ENCODE peak calls at places on chromosomes 11 and 22, in eight cellular contexts. One of them, this sample, is unnamed.

GRCh38 chr11:57310630-57311086 is 14.1 kb downstream of the TNKS1BP1 start:
- DNase-seq in cardiac muscle cell: peak; percentile 63
- DNase-seq in Peyer's patch: no peak
- DNase-seq in cardiac fibroblast: no peak
- DNase-seq in CD8-positive, alpha-beta T cell: no peak
- DNase-seq in MM.1S: no peak
- DNase-seq in bronchial epithelial cell: no peak
- DNase-seq in kidney epithelial cell: no peak
- DNase-seq in this sample: no peak

GRCh38 chr11:85941380-85941973 is 86.3 kb downstream of the CCDC83 start:
- DNase-seq in cardiac muscle cell: peak; percentile 72
- DNase-seq in Peyer's patch: peak; percentile 59
- DNase-seq in cardiac fibroblast: peak; percentile 84
- DNase-seq in CD8-positive, alpha-beta T cell: no peak
- DNase-seq in MM.1S: peak; percentile 52
- DNase-seq in bronchial epithelial cell: peak; percentile 50
- DNase-seq in kidney epithelial cell: peak; percentile 12
- DNase-seq in this sample: peak; percentile 94

GRCh38 chr11:102420547-102420946 is 32.0 kb downstream of the TMEM123 start:
- DNase-seq in cardiac muscle cell: no peak
- DNase-seq in Peyer's patch: no peak
- DNase-seq in cardiac fibroblast: no peak
- DNase-seq in CD8-positive, alpha-beta T cell: no peak
- DNase-seq in MM.1S: no peak
- DNase-seq in bronchial epithelial cell: no peak
- DNase-seq in kidney epithelial cell: no peak
- DNase-seq in this sample: no peak

GRCh38 chr11:28346209-28346608 is 238.0 kb downstream of the METTL15 start:
- DNase-seq in cardiac muscle cell: no peak
- DNase-seq in Peyer's patch: no peak
- DNase-seq in cardiac fibroblast: no peak
- DNase-seq in CD8-positive, alpha-beta T cell: no peak
- DNase-seq in MM.1S: no peak
- DNase-seq in bronchial epithelial cell: peak; percentile 85
- DNase-seq in kidney epithelial cell: no peak
- DNase-seq in this sample: no peak

GRCh38 chr22:22848364-22848866 is 39.2 kb upstream of the IGLL5 start:
- DNase-seq in cardiac muscle cell: no peak
- DNase-seq in Peyer's patch: peak; percentile 91
- DNase-seq in cardiac fibroblast: peak; percentile 51
- DNase-seq in CD8-positive, alpha-beta T cell: peak; percentile 62
- DNase-seq in MM.1S: peak; percentile 65
- DNase-seq in bronchial epithelial cell: peak; percentile 48
- DNase-seq in kidney epithelial cell: peak; percentile 2
- DNase-seq in this sample: peak; percentile 93

GRCh38 chr11:117823294-117823940 is 1.1 kb downstream of the FXYD2 start:
- DNase-seq in cardiac muscle cell: no peak
- DNase-seq in Peyer's patch: peak; percentile 47
- DNase-seq in cardiac fibroblast: no peak
- DNase-seq in CD8-positive, alpha-beta T cell: no peak
- DNase-seq in MM.1S: no peak
- DNase-seq in bronchial epithelial cell: no peak
- DNase-seq in kidney epithelial cell: no peak
- DNase-seq in this sample: no peak

GRCh38 chr11:42473116-42473515 is 838.7 kb upstream of the API5 start:
- DNase-seq in cardiac muscle cell: no peak
- DNase-seq in Peyer's patch: no peak
- DNase-seq in cardiac fibroblast: no peak
- DNase-seq in CD8-positive, alpha-beta T cell: no peak
- DNase-seq in MM.1S: no peak
- DNase-seq in bronchial epithelial cell: no peak
- DNase-seq in kidney epithelial cell: no peak
- DNase-seq in this sample: no peak

GRCh38 chr22:43630451-43630850 is 181.7 kb downstream of the EFCAB6 start:
- DNase-seq in cardiac muscle cell: no peak
- DNase-seq in Peyer's patch: no peak
- DNase-seq in cardiac fibroblast: no peak
- DNase-seq in CD8-positive, alpha-beta T cell: no peak
- DNase-seq in MM.1S: no peak
- DNase-seq in bronchial epithelial cell: no peak
- DNase-seq in kidney epithelial cell: no peak
- DNase-seq in this sample: no peak

GRCh38 chr22:38112361-38112760 is 1.9 kb upstream of the BAIAP2L2 start:
- DNase-seq in cardiac muscle cell: no peak
- DNase-seq in Peyer's patch: peak; percentile 62
- DNase-seq in cardiac fibroblast: no peak
- DNase-seq in CD8-positive, alpha-beta T cell: no peak
- DNase-seq in MM.1S: no peak
- DNase-seq in bronchial epithelial cell: no peak
- DNase-seq in kidney epithelial cell: no peak
- DNase-seq in this sample: no peak

GRCh38 chr11:35289821-35290220 is 129.5 kb downstream of the SLC1A2 start:
- DNase-seq in cardiac muscle cell: no peak
- DNase-seq in Peyer's patch: no peak
- DNase-seq in cardiac fibroblast: peak; percentile 89
- DNase-seq in CD8-positive, alpha-beta T cell: no peak
- DNase-seq in MM.1S: no peak
- DNase-seq in bronchial epithelial cell: peak; percentile 42
- DNase-seq in kidney epithelial cell: no peak
- DNase-seq in this sample: no peak

GRCh38 chr11:5107285-5107684 is 30.9 kb downstream of the OR52A5 start:
- DNase-seq in cardiac muscle cell: no peak
- DNase-seq in Peyer's patch: no peak
- DNase-seq in cardiac fibroblast: no peak
- DNase-seq in CD8-positive, alpha-beta T cell: no peak
- DNase-seq in MM.1S: no peak
- DNase-seq in bronchial epithelial cell: no peak
- DNase-seq in kidney epithelial cell: no peak
- DNase-seq in this sample: no peak

GRCh38 chr11:107706531-107706930 is 5.3 kb downstream of the SLN start:
- DNase-seq in cardiac muscle cell: no peak
- DNase-seq in Peyer's patch: no peak
- DNase-seq in cardiac fibroblast: peak; percentile 37
- DNase-seq in CD8-positive, alpha-beta T cell: no peak
- DNase-seq in MM.1S: no peak
- DNase-seq in bronchial epithelial cell: no peak
- DNase-seq in kidney epithelial cell: no peak
- DNase-seq in this sample: no peak

GRCh38 chr11:107702723-107703122 is 9.1 kb downstream of the SLN start:
- DNase-seq in cardiac muscle cell: no peak
- DNase-seq in Peyer's patch: no peak
- DNase-seq in cardiac fibroblast: peak; percentile 16
- DNase-seq in CD8-positive, alpha-beta T cell: no peak
- DNase-seq in MM.1S: no peak
- DNase-seq in bronchial epithelial cell: peak; percentile 20
- DNase-seq in kidney epithelial cell: no peak
- DNase-seq in this sample: no peak

GRCh38 chr11:107702109-107702660 is 9.7 kb downstream of the SLN start:
- DNase-seq in cardiac muscle cell: no peak
- DNase-seq in Peyer's patch: no peak
- DNase-seq in cardiac fibroblast: no peak
- DNase-seq in CD8-positive, alpha-beta T cell: no peak
- DNase-seq in MM.1S: no peak
- DNase-seq in bronchial epithelial cell: no peak
- DNase-seq in kidney epithelial cell: no peak
- DNase-seq in this sample: no peak

GRCh38 chr11:107705027-107705426 is 6.8 kb downstream of the SLN start:
- DNase-seq in cardiac muscle cell: no peak
- DNase-seq in Peyer's patch: no peak
- DNase-seq in cardiac fibroblast: peak; percentile 93
- DNase-seq in CD8-positive, alpha-beta T cell: no peak
- DNase-seq in MM.1S: no peak
- DNase-seq in bronchial epithelial cell: peak; percentile 98
- DNase-seq in kidney epithelial cell: peak; percentile 88
- DNase-seq in this sample: no peak

GRCh38 chr11:107704432-107704831 is 7.4 kb downstream of the SLN start:
- DNase-seq in cardiac muscle cell: no peak
- DNase-seq in Peyer's patch: no peak
- DNase-seq in cardiac fibroblast: peak; percentile 75
- DNase-seq in CD8-positive, alpha-beta T cell: no peak
- DNase-seq in MM.1S: no peak
- DNase-seq in bronchial epithelial cell: peak; percentile 66
- DNase-seq in kidney epithelial cell: peak; percentile 54
- DNase-seq in this sample: no peak
- H3K4me3 ChIP-seq in cardiac muscle cell: no peak overlapping the region
- H3K4me3 ChIP-seq in Peyer's patch: no peak overlapping the region
- H3K4me3 ChIP-seq in cardiac fibroblast: no peak overlapping the region
- H3K4me3 ChIP-seq in CD8-positive, alpha-beta T cell: no peak overlapping the region
- H3K4me3 ChIP-seq in MM.1S: no peak overlapping the region
- H3K4me3 ChIP-seq in bronchial epithelial cell: no peak overlapping the region
- H3K4me3 ChIP-seq in kidney epithelial cell: no peak overlapping the region
- H3K4me3 ChIP-seq in this sample: no peak overlapping the region

GRCh38 chr22:19962246-19962908 is 20.8 kb upstream of the TXNRD2 start:
- DNase-seq in cardiac muscle cell: peak; percentile 89
- DNase-seq in Peyer's patch: peak; percentile 88
- DNase-seq in cardiac fibroblast: peak; percentile 75
- DNase-seq in CD8-positive, alpha-beta T cell: no peak
- DNase-seq in MM.1S: peak; percentile 87
- DNase-seq in bronchial epithelial cell: peak; percentile 79
- DNase-seq in kidney epithelial cell: no peak
- DNase-seq in this sample: peak; percentile 94
- H3K4me3 ChIP-seq in cardiac muscle cell: no peak overlapping the region
- H3K4me3 ChIP-seq in Peyer's patch: no peak overlapping the region
- H3K4me3 ChIP-seq in cardiac fibroblast: no peak overlapping the region
- H3K4me3 ChIP-seq in CD8-positive, alpha-beta T cell: no peak overlapping the region
- H3K4me3 ChIP-seq in MM.1S: no peak overlapping the region
- H3K4me3 ChIP-seq in bronchial epithelial cell: peak overlapping the region; percentile 7
- H3K4me3 ChIP-seq in kidney epithelial cell: no peak overlapping the region
- H3K4me3 ChIP-seq in this sample: no peak overlapping the region

GRCh38 chr11:109945626-109946321 is 147.4 kb upstream of the ZC3H12C start:
- DNase-seq in cardiac muscle cell: no peak
- DNase-seq in Peyer's patch: no peak
- DNase-seq in cardiac fibroblast: no peak
- DNase-seq in CD8-positive, alpha-beta T cell: no peak
- DNase-seq in MM.1S: no peak
- DNase-seq in bronchial epithelial cell: no peak
- DNase-seq in kidney epithelial cell: no peak
- DNase-seq in this sample: no peak
- H3K4me3 ChIP-seq in cardiac muscle cell: no peak overlapping the region
- H3K4me3 ChIP-seq in Peyer's patch: no peak overlapping the region
- H3K4me3 ChIP-seq in cardiac fibroblast: no peak overlapping the region
- H3K4me3 ChIP-seq in CD8-positive, alpha-beta T cell: no peak overlapping the region
- H3K4me3 ChIP-seq in MM.1S: peak overlapping the region; percentile 46
- H3K4me3 ChIP-seq in bronchial epithelial cell: no peak overlapping the region
- H3K4me3 ChIP-seq in kidney epithelial cell: no peak overlapping the region
- H3K4me3 ChIP-seq in this sample: peak overlapping the region; percentile 44

DNA sequence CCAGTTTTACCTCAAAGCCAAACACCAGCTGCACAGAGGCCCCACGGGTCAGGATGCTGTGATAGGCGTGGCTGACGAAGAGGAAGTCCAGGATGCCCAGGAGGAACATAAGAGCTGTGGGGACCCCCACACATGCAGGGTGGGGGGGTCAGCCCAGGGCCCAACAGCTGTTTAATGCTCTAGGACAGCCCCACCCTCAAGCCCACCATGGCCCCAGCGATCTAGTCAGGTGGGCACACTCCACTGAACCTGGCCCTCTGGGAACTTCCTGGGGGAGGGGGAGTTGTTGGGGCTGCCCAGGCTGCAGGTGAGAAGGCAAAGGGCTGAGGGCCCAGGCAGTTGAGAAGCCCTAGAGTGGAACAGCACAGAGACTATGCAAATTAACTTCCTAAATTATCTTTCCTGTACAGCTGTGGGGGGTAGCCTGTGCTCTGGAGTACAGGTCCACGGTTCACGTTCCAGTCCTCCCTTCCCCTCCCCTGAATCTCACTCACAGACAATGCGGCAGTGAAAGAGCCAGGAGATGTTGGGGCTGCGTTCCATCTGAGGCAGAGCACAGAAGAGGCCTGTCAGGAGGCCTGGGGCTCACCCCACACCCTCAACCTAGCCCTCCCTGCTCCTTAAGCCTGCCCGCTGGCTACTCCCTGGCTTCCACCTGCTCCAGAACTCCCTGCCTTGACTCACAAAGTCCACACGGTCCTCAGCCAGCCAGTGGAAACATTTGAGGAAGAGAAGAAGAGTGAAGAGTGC is 1.9 kb downstream of the SYVN1 start:
- DNase-seq in cardiac muscle cell: no peak
- DNase-seq in Peyer's patch: peak; percentile 85
- DNase-seq in cardiac fibroblast: no peak
- DNase-seq in CD8-positive, alpha-beta T cell: no peak
- DNase-seq in MM.1S: peak; percentile 87
- DNase-seq in bronchial epithelial cell: no peak
- DNase-seq in kidney epithelial cell: no peak
- DNase-seq in this sample: peak; percentile 97
- H3K4me3 ChIP-seq in cardiac muscle cell: no peak overlapping the region
- H3K4me3 ChIP-seq in Peyer's patch: peak overlapping the region; percentile 84
- H3K4me3 ChIP-seq in cardiac fibroblast: peak overlapping the region; percentile 95
- H3K4me3 ChIP-seq in CD8-positive, alpha-beta T cell: no peak overlapping the region
- H3K4me3 ChIP-seq in MM.1S: peak overlapping the region; percentile 95
- H3K4me3 ChIP-seq in bronchial epithelial cell: no peak overlapping the region
- H3K4me3 ChIP-seq in kidney epithelial cell: no peak overlapping the region
- H3K4me3 ChIP-seq in this sample: peak overlapping the region; percentile 91

DNA sequence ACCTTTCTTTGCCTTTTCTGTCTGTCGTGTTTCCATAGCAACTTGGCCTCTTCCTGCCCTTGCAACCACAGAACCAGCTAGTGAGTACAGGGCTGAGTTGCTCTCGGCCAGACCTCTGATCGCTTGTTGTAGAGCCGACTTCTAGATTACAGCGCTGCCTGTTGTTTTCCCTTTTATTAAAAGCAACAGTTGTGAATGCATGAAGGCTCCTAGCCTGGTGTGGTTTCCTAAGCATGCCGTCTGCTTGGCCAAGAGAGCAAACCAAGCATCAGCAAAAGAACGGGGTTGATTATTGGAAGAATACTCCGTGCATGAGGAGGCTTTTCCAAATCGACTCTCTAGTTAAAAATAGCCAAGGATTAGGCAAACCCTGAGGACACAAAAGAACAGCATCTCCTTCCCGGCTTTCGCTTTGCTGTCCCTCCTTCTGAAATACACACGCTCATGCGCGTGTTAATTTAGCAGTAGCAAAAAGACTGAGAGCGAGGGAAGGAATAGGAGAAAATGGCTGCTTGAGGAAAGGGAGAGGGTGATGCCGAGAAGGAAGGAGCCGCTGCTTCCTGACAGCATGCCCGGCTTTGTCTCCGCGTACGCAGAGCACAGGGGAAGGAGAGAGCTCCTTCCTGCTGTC is 71.5 kb upstream of the TTC12 start:
- DNase-seq in cardiac muscle cell: no peak
- DNase-seq in Peyer's patch: no peak
- DNase-seq in cardiac fibroblast: peak; percentile 65
- DNase-seq in CD8-positive, alpha-beta T cell: no peak
- DNase-seq in MM.1S: no peak
- DNase-seq in bronchial epithelial cell: no peak
- DNase-seq in kidney epithelial cell: no peak
- DNase-seq in this sample: peak; percentile 71
- H3K4me3 ChIP-seq in cardiac muscle cell: no peak overlapping the region
- H3K4me3 ChIP-seq in Peyer's patch: no peak overlapping the region
- H3K4me3 ChIP-seq in cardiac fibroblast: peak overlapping the region; percentile 25
- H3K4me3 ChIP-seq in CD8-positive, alpha-beta T cell: peak overlapping the region; percentile 29
- H3K4me3 ChIP-seq in MM.1S: no peak overlapping the region
- H3K4me3 ChIP-seq in bronchial epithelial cell: no peak overlapping the region
- H3K4me3 ChIP-seq in kidney epithelial cell: no peak overlapping the region
- H3K4me3 ChIP-seq in this sample: peak overlapping the region; percentile 57